ENCODE peak calls at places on chromosomes 6 and 20, in ten cellular contexts. P is mucosa of descending colon; U is PC-9; H is adrenal gland; T is CD4-positive, alpha-beta T cell; K is fibroblast of the aortic adventitia; D is fibroblast of mammary gland; O is A549; C is psoas muscle; L is HFF-Myc. G is an unnamed sample.
A peak's percentile ranks its signal among the peaks of the same experiment; 100 is the strongest.

GRCh38 chr6:24766685-24767462 is 7.9 kb upstream of the GMNN start:
- DNase-seq in C (no peak), T (no peak), U (no peak), D (peak; percentile 56), H (no peak), O (peak; percentile 21), K (peak; percentile 69), L (peak; percentile 20), P (no peak), G (no peak)

GRCh38 chr6:79686698-79687309 is 55.7 kb downstream of the SH3BGRL2 start:
- DNase-seq in C (no peak), K (no peak), H (no peak), L (no peak), D (no peak), P (peak; percentile 47), O (no peak), T (no peak), U (no peak), G (no peak)

GRCh38 chr6:136403166-136403980 is 113.7 kb upstream of the BCLAF1 start:
- DNase-seq in C (no peak), P (no peak), U (peak; percentile 29), K (peak; percentile 88), D (peak; percentile 99), T (no peak), O (peak; percentile 99), L (peak; percentile 42), H (peak; percentile 48), G (no peak)

GRCh38 chr6:133062077-133062476 is 179.1 kb upstream of the EYA4 start:
- DNase-seq in C (no peak), D (peak; percentile 99), K (peak; percentile 71), L (no peak), O (peak; percentile 1), P (no peak), H (peak; percentile 36), U (no peak), T (no peak), G (no peak)

GRCh38 chr6:19380287-19380686 is 456.9 kb upstream of the ID4 start:
- DNase-seq in K (peak; percentile 48), L (no peak), T (no peak), D (peak; percentile 71), O (no peak), U (no peak), C (no peak), P (no peak), H (no peak), G (no peak)

GRCh38 chr20:16438100-16438499 is 135.1 kb downstream of the KIF16B start:
- DNase-seq in D (no peak), C (no peak), H (no peak), L (no peak), U (no peak), P (no peak), T (no peak), K (no peak), O (no peak), G (no peak)

GRCh38 chr6:155495011-155495768 is 39.6 kb upstream of the NOX3 start:
- DNase-seq in L (peak; percentile 44), C (peak; percentile 62), U (no peak), K (peak; percentile 91), T (no peak), D (peak; percentile 89), O (no peak), H (peak; percentile 65), P (no peak), G (no peak)

GRCh38 chr6:88650029-88650619 is 313.3 kb downstream of the RNGTT start:
- DNase-seq in L (peak; percentile 43), C (no peak), U (no peak), T (no peak), O (no peak), K (peak; percentile 85), P (no peak), D (peak; percentile 91), H (no peak), G (no peak)

GRCh38 chr6:90369024-90369519 is 72.4 kb upstream of the BACH2 start:
- DNase-seq in C (peak; percentile 58), D (peak; percentile 100), U (peak; percentile 72), T (no peak), O (peak; percentile 96), P (no peak), H (peak; percentile 79), K (peak; percentile 100), L (peak; percentile 100), G (no peak)

GRCh38 chr6:27761391-27761790 is 150.8 kb downstream of the OR2B2 start:
- DNase-seq in D (peak; percentile 42), U (no peak), O (no peak), T (no peak), C (no peak), K (peak; percentile 35), P (no peak), H (no peak), L (no peak), G (no peak)

GRCh38 chr6:6332240-6332639 is 11.8 kb upstream of the F13A1 start:
- DNase-seq in D (no peak), P (no peak), T (no peak), C (no peak), K (no peak), O (no peak), U (no peak), L (no peak), H (no peak), G (no peak)

GRCh38 chr6:3176562-3177355 is 19.4 kb upstream of the TUBB2A start:
- DNase-seq in P (no peak), C (no peak), H (peak; percentile 63), L (peak; percentile 78), U (peak; percentile 50), K (peak; percentile 86), O (peak; percentile 75), T (no peak), D (peak; percentile 95), G (no peak)

GRCh38 chr20:39397646-39398045 is 435.5 kb downstream of the DHX35 start:
- DNase-seq in P (no peak), C (no peak), K (no peak), T (no peak), D (no peak), L (no peak), O (no peak), U (no peak), H (no peak), G (no peak)

GRCh38 chr20:39395478-39396291 is 433.5 kb downstream of the DHX35 start:
- DNase-seq in P (no peak), K (no peak), H (peak; percentile 13), D (peak; percentile 2), O (no peak), C (no peak), L (no peak), T (no peak), U (no peak), G (no peak)

GRCh38 chr20:39394461-39394860 is 432.3 kb downstream of the DHX35 start:
- DNase-seq in D (no peak), K (no peak), U (no peak), L (no peak), P (no peak), O (no peak), C (no peak), H (no peak), T (no peak), G (no peak)

GRCh38 chr20:39398656-39399055 is 436.5 kb downstream of the DHX35 start:
- DNase-seq in H (no peak), U (no peak), O (no peak), P (no peak), T (no peak), L (no peak), D (no peak), C (no peak), K (no peak), G (no peak)

DNA sequence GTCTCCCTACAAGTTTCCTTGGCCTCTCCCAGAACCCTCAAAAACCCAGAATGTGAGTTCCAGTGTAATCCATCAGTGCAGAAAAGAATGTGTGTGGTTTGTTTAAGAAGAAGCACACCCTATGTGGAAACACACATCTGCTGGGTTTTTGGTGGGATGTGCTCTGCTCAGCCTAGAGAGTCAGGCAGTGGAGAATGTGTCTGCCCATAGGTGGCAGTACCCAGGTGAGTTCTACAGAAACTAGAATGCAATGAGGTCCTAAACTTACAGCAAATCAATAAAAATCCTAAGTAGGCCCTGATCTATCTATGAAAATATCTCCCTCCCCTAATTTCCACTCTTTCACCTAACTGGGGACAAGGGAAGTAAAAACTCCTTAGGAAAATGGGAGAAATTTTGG is 437.3 kb downstream of the DHX35 start:
- DNase-seq in P (no peak), C (no peak), T (no peak), D (no peak), H (no peak), L (no peak), K (no peak), U (no peak), O (no peak), G (no peak)
- TF ChIP-seq CTCF in P (no peak), C (no peak), T (no peak), D (no peak), H (no peak), L (no peak), K (no peak), U (no peak), O (no peak), G (no peak)

DNA sequence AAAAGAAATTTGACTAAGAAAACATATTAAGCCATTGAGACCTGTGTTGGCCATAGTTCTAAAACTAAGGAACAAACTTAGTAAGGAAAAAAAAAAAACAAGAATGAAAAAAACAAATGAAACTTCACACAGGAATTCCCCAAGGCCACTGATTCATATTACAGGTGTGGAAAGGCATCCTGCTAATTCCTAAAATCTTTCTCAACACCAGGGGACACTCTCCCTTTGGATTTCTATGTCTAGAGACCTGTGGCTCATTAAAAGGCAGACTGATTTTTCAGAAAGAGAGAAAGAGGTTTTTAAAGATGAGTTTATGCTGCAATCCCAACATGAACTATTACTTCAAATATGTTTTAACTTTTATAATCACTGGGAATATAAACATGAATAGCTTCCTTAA is at the start of gene OR12D1:
- DNase-seq in U (no peak), H (no peak), O (no peak), L (no peak), K (no peak), D (no peak), P (no peak), C (no peak), T (no peak), G (no peak)
- TF ChIP-seq CTCF in U (no peak), H (no peak), O (no peak), L (no peak), K (no peak), D (no peak), P (no peak), C (no peak), T (no peak), G (peak; percentile 29)

DNA sequence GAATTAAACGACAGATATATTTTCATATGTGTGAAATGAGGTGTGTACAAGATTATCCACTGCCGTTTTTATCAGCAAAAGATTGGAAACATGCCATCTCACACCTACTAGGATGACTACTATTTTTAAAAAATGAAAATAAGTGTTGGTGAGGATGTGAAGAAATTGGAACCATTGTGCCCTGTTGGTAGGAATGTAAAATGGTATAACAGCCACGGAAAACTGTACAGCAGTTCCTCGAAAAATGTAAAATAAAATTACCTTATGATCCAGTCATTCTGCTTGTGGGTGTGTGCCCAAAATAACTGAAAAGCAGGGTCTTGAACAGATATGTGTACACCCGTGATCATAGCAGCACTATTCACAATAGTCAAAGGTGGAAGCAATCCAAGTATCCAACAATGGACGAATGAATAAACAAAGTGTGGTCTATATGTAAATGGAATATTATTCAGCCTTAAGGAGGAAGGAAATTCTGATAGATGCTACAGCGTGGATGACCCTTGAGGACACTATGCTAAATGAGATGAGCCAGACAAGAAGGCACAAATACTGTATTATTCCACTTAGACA is 27.0 kb upstream of the CCN5 start:
- DNase-seq in T (no peak), H (no peak), C (no peak), O (no peak), K (no peak), P (no peak), D (no peak), L (no peak), U (no peak), G (no peak)
- TF ChIP-seq CTCF in T (no peak), H (no peak), C (no peak), O (no peak), K (peak; percentile 26), P (no peak), D (no peak), L (no peak), U (no peak), G (no peak)

GRCh38 chr20:62893700-62894099 is 32.1 kb upstream of the TCFL5 start:
- DNase-seq in U (no peak), H (no peak), T (no peak), O (peak; percentile 31), P (no peak), L (no peak), K (no peak), C (no peak), D (no peak), G (no peak)
- TF ChIP-seq CTCF in U (no peak), H (no peak), T (no peak), O (no peak), P (no peak), L (no peak), K (no peak), C (no peak), D (peak; percentile 7), G (no peak)